ENCODE peak calls at places on chromosomes 6 and 20, in six cellular contexts. M is mesenchymal stem cell, P is neuronal stem cell, Q is H1, Z is H9, S is IMR-90. G is an unnamed sample.

GRCh38 chr6:126927841-126928240 is 190.6 kb upstream of the RSPO3 start:
- DNase-seq in M (peak; percentile 88), S (no peak), P (no peak), Z (no peak), Q (no peak), G (no peak)

GRCh38 chr6:90088009-90088408 is 193.7 kb downstream of the GJA10 start:
- DNase-seq in P (no peak), M (peak; percentile 70), S (peak; percentile 86), Z (no peak), Q (no peak), G (no peak)

GRCh38 chr6:149216459-149216858 is 101.1 kb upstream of the TAB2 start:
- DNase-seq in Q (no peak), P (no peak), S (no peak), Z (peak; percentile 43), M (no peak), G (no peak)

GRCh38 chr6:5749016-5749665 is 257.6 kb downstream of the NRN1 start:
- DNase-seq in M (no peak), Z (no peak), Q (no peak), S (no peak), P (no peak), G (no peak)

GRCh38 chr6:110938176-110938575 is 20.3 kb upstream of the GTF3C6 start:
- DNase-seq in Z (no peak), P (no peak), Q (no peak), M (peak; percentile 21), S (peak; percentile 9), G (peak; percentile 74)

GRCh38 chr20:46169245-46170171 is 51.4 kb downstream of the CD40 start:
- DNase-seq in Z (no peak), P (no peak), Q (no peak), S (no peak), M (no peak), G (no peak)

GRCh38 chr20:39176457-39176856 is 214.3 kb downstream of the DHX35 start:
- DNase-seq in P (no peak), S (no peak), M (no peak), Q (no peak), Z (no peak), G (no peak)

GRCh38 chr6:100470721-100471120 is 6.0 kb upstream of the SIM1 start:
- DNase-seq in Q (no peak), M (no peak), S (no peak), P (no peak), Z (no peak), G (peak; percentile 90)

GRCh38 chr6:11080296-11080695 is 13.3 kb upstream of the SMIM13 start:
- DNase-seq in P (no peak), S (no peak), Z (no peak), Q (no peak), M (no peak), G (no peak)

GRCh38 chr6:144331610-144332009 is 46.5 kb downstream of the UTRN start:
- DNase-seq in Z (no peak), Q (no peak), S (peak; percentile 93), M (peak; percentile 67), P (no peak), G (peak; percentile 61)

GRCh38 chr20:4227085-4227821 is 211.9 kb upstream of the RNF24 start:
- DNase-seq in Z (peak; percentile 80), Q (peak; percentile 59), P (no peak), S (peak; percentile 73), M (peak; percentile 88), G (peak; percentile 84)

GRCh38 chr6:159039885-159040258 is 4.9 kb downstream of the TAGAP start:
- DNase-seq in P (no peak), M (no peak), Z (no peak), S (no peak), Q (no peak), G (no peak)

GRCh38 chr20:53809242-53809641 is 215.6 kb upstream of the ZNF217 start:
- DNase-seq in M (no peak), Z (no peak), S (no peak), Q (no peak), P (no peak), G (no peak)

GRCh38 chr6:134491473-134491872 is 173.6 kb upstream of the SGK1 start:
- DNase-seq in Z (no peak), P (no peak), S (peak; percentile 68), M (peak; percentile 18), Q (no peak), G (no peak)

GRCh38 chr6:74631558-74631957 is 574.3 kb downstream of the COL12A1 start:
- DNase-seq in M (no peak), S (peak; percentile 25), P (no peak), Z (no peak), Q (no peak), G (no peak)

GRCh38 chr20:9392892-9393857 is 121.2 kb upstream of the LAMP5 start:
- DNase-seq in S (peak; percentile 73), Z (peak; percentile 76), P (peak; percentile 59), M (peak; percentile 66), Q (peak; percentile 65), G (no peak)

GRCh38 chr20:25490656-25491445 is 83.4 kb downstream of the GINS1 start:
- DNase-seq in S (no peak), M (no peak), Z (no peak), Q (no peak), P (no peak), G (no peak)

GRCh38 chr6:157813757-157814455 is 9.1 kb upstream of the SNX9 start:
- DNase-seq in Z (no peak), P (no peak), M (peak; percentile 37), Q (no peak), S (peak; percentile 82), G (no peak)

GRCh38 chr6:39892490-39893129 is 41.7 kb downstream of the MOCS1 start:
- DNase-seq in M (peak; percentile 70), S (peak; percentile 69), Q (peak; percentile 83), Z (peak; percentile 74), P (peak; percentile 44), G (peak; percentile 56)

GRCh38 chr6:12751694-12752304 is 35.2 kb downstream of the PHACTR1 start:
- DNase-seq in S (peak; percentile 12), P (peak; percentile 78), Q (peak; percentile 90), M (peak; percentile 54), Z (peak; percentile 66), G (peak; percentile 74)

GRCh38 chr20:50285376-50286173 is 94.9 kb downstream of the CEBPB start:
- DNase-seq in S (peak; percentile 86), M (peak; percentile 94), P (no peak), Z (no peak), Q (no peak), G (no peak)

GRCh38 chr6:26309731-26310142 is 55.3 kb upstream of the BTN3A2 start:
- DNase-seq in Z (no peak), M (peak; percentile 65), P (no peak), Q (no peak), S (peak; percentile 95), G (no peak)

GRCh38 chr20:39795401-39796272 is 833.5 kb downstream of the DHX35 start:
- DNase-seq in M (peak; percentile 9), Q (no peak), P (no peak), Z (no peak), S (peak; percentile 47), G (no peak)

GRCh38 chr6:155351273-155352129 is 37.2 kb upstream of the TFB1M start:
- DNase-seq in Z (no peak), S (no peak), P (no peak), Q (no peak), M (no peak), G (no peak)

GRCh38 chr6:155352130-155352420 is 37.8 kb upstream of the TFB1M start:
- DNase-seq in P (no peak), Q (no peak), M (no peak), Z (no peak), S (no peak), G (no peak)

GRCh38 chr6:155347800-155348199 is 33.5 kb upstream of the TFB1M start:
- DNase-seq in M (no peak), S (no peak), P (no peak), Z (no peak), Q (no peak), G (no peak)

GRCh38 chr6:155349129-155349528 is 34.8 kb upstream of the TFB1M start:
- DNase-seq in P (no peak), S (peak; percentile 67), Q (no peak), M (peak; percentile 38), Z (no peak), G (no peak)

DNA sequence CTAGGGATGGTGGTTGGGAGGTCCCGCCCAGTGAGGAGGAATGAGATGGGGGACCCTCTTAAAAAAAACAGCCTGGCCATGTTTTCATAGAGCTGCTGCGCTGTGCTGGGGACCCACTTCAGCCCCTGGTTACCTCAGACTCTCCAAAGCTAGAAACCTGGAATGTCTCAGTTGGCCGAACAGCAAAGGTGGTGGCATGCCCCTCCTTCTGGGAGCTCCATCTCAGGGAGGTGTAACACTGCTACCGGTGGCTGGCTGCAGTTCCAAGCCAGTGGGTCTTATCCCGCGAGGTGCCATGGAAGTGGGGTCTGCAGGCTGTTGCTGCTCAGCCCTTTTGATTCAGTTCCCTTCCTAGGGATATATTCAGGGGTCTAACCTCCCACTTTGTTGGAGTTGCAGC is 35.7 kb upstream of the TFB1M start:
- DNase-seq in Q (no peak), S (no peak), M (no peak), P (no peak), Z (no peak), G (no peak)
- H3K9me3 ChIP-seq in Q (no peaks in the 10 kb centered on the region), S (peaks cover 9% of the 10 kb centered on the region), M (peaks cover 22% of the 10 kb centered on the region), P (peaks cover 6% of the 10 kb centered on the region), Z (no peaks in the 10 kb centered on the region), G (no peaks in the 10 kb centered on the region)

DNA sequence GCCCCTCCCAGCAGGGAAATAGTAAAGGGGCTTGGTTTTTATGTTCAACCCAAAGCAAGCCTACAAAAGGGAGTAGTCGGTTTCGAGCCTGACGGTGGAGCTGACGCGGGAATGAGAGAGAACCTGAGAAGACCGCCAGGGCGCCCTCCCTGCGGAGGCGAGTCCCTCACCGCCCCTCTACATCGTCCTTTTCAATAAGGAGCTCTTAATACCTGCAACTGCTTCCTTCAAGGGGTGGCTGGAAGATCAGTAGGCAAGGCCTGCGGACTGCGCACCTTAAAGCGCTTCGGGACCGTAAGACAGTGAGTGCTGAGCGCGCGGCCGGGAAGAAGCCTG is 709 bp upstream of the ZNF76 start:
- DNase-seq in M (peak; percentile 83), Q (no peak), Z (no peak), P (no peak), S (peak; percentile 59), G (no peak)
- H2BK120ac ChIP-seq in M (no peak overlapping the region), Q (no peak overlapping the region), Z (no peak overlapping the region), P (peak overlapping the region; percentile 88), S (peak overlapping the region; percentile 56), G (no peak overlapping the region)

GRCh38 chr6:34020278-34020677 is 125.6 kb downstream of the GRM4 start:
- DNase-seq in S (no peak), P (no peak), M (no peak), Q (no peak), Z (no peak), G (no peak)

GRCh38 chr6:34022873-34023255 is 123.0 kb downstream of the GRM4 start:
- DNase-seq in Q (no peak), M (no peak), Z (no peak), S (no peak), P (no peak), G (no peak)

GRCh38 chr6:34021839-34022190 is 124.1 kb downstream of the GRM4 start:
- DNase-seq in M (no peak), P (no peak), Q (no peak), Z (no peak), S (no peak), G (peak; percentile 22)

GRCh38 chr6:34021001-34021838 is 124.7 kb downstream of the GRM4 start:
- DNase-seq in S (no peak), Q (no peak), P (no peak), M (no peak), Z (no peak), G (peak; percentile 4)

GRCh38 chr6:34022250-34022872 is 123.5 kb downstream of the GRM4 start:
- DNase-seq in Q (no peak), Z (no peak), P (no peak), M (no peak), S (no peak), G (no peak)
- H2AFZ ChIP-seq in Q (no peak overlapping the region), Z (no peak overlapping the region), P (no peak overlapping the region), M (no peak overlapping the region), S (no peak overlapping the region), G (no peak overlapping the region)

GRCh38 chr6:18883268-18883667 is 496.1 kb downstream of the RNF144B start:
- DNase-seq in S (no peak), P (no peak), Q (no peak), Z (no peak), M (no peak), G (no peak)
- H3K9me3 ChIP-seq in S (peaks cover 6% of the 10 kb centered on the region), P (no peaks in the 10 kb centered on the region), Q (no peaks in the 10 kb centered on the region), Z (no peaks in the 10 kb centered on the region), M (peaks cover 12% of the 10 kb centered on the region), G (no peaks in the 10 kb centered on the region)

G was measured in trophoblast cell.